ENCODE peak calls at places on chromosomes 16 and 17, in six cellular contexts. One of them, this sample, is unnamed. For H3K4me1, the result is how much of the 10 kb centered on the place peaks cover.

GRCh38 chr16:57800213-57801097 is 1.8 kb downstream of the KIFC3 start:
- DNase-seq in neuronal stem cell: no peak
- DNase-seq in mucosa of descending colon: no peak
- DNase-seq in BE2C: no peak
- DNase-seq in lung: no peak
- DNase-seq in kidney: peak
- DNase-seq in this sample: no peak

GRCh38 chr16:86093801-86094750 is 195.1 kb downstream of the IRF8 start:
- DNase-seq in neuronal stem cell: no peak
- DNase-seq in mucosa of descending colon: no peak
- DNase-seq in BE2C: no peak
- DNase-seq in lung: no peak
- DNase-seq in kidney: peak
- DNase-seq in this sample: no peak

GRCh38 chr17:67570797-67571196 is 146.9 kb upstream of the NOL11 start:
- DNase-seq in neuronal stem cell: no peak
- DNase-seq in mucosa of descending colon: no peak
- DNase-seq in BE2C: no peak
- DNase-seq in lung: no peak
- DNase-seq in kidney: no peak
- DNase-seq in this sample: no peak

GRCh38 chr17:11921296-11921695 is 76.0 kb downstream of the ZNF18 start:
- DNase-seq in neuronal stem cell: no peak
- DNase-seq in mucosa of descending colon: no peak
- DNase-seq in BE2C: no peak
- DNase-seq in lung: no peak
- DNase-seq in kidney: no peak
- DNase-seq in this sample: no peak

GRCh38 chr17:29138991-29139682 is 41.1 kb downstream of the MYO18A start:
- DNase-seq in neuronal stem cell: no peak
- DNase-seq in mucosa of descending colon: peak
- DNase-seq in BE2C: peak
- DNase-seq in lung: no peak
- DNase-seq in kidney: no peak
- DNase-seq in this sample: no peak

GRCh38 chr16:80299416-80299815 is 241.4 kb upstream of the DYNLRB2 start:
- DNase-seq in neuronal stem cell: no peak
- DNase-seq in mucosa of descending colon: peak
- DNase-seq in BE2C: no peak
- DNase-seq in lung: no peak
- DNase-seq in kidney: no peak
- DNase-seq in this sample: no peak

GRCh38 chr17:45995617-45996270 is 3.3 kb upstream of the STH start:
- DNase-seq in neuronal stem cell: no peak
- DNase-seq in mucosa of descending colon: no peak
- DNase-seq in BE2C: no peak
- DNase-seq in lung: no peak
- DNase-seq in kidney: no peak
- DNase-seq in this sample: peak

GRCh38 chr17:10171057-10171456 is 27.3 kb downstream of the GAS7 start:
- DNase-seq in neuronal stem cell: no peak
- DNase-seq in mucosa of descending colon: peak
- DNase-seq in BE2C: no peak
- DNase-seq in lung: no peak
- DNase-seq in kidney: no peak
- DNase-seq in this sample: no peak

GRCh38 chr17:38546396-38546795 is 59.4 kb downstream of the SRCIN1 start:
- DNase-seq in neuronal stem cell: no peak
- DNase-seq in mucosa of descending colon: no peak
- DNase-seq in BE2C: no peak
- DNase-seq in lung: no peak
- DNase-seq in kidney: no peak
- DNase-seq in this sample: no peak

DNA sequence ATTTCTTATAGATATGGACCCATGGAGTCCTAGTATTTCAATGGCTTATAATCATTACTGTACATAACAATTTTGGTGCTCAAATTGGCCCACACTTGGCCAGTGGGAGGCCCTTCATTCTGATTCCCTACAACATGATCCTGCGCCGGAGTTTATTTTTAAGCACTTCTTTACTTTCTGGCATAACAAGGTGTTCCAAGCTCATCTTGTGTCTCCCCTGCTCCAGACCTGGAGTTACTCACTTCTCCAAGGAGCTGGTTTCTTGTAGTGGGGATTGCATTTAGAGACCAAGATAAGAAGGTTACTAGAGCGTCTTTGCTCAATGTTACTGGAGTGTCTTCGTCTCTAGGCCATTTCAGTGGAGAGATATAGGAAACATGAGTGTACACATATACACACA is 87.9 kb downstream of the MSI2 start:
- DNase-seq in neuronal stem cell: no peak
- DNase-seq in mucosa of descending colon: no peak
- DNase-seq in BE2C: no peak
- DNase-seq in lung: no peak
- DNase-seq in kidney: no peak
- DNase-seq in this sample: no peak
- H3K4me1 ChIP-seq in neuronal stem cell: under half
- H3K4me1 ChIP-seq in mucosa of descending colon: under half
- H3K4me1 ChIP-seq in BE2C: under half
- H3K4me1 ChIP-seq in lung: under half
- H3K4me1 ChIP-seq in kidney: under half
- H3K4me1 ChIP-seq in this sample: under half

GRCh38 chr17:8123695-8124349 is at the start of gene HES7:
- DNase-seq in neuronal stem cell: peak
- DNase-seq in mucosa of descending colon: peak
- DNase-seq in BE2C: peak
- DNase-seq in lung: no peak
- DNase-seq in kidney: peak
- DNase-seq in this sample: peak
- H3K4me1 ChIP-seq in neuronal stem cell: under half
- H3K4me1 ChIP-seq in mucosa of descending colon: half or more
- H3K4me1 ChIP-seq in BE2C: under half
- H3K4me1 ChIP-seq in lung: under half
- H3K4me1 ChIP-seq in kidney: under half
- H3K4me1 ChIP-seq in this sample: under half

GRCh38 chr17:30220414-30220813 is 15.1 kb downstream of the SLC6A4 start:
- DNase-seq in neuronal stem cell: no peak
- DNase-seq in mucosa of descending colon: no peak
- DNase-seq in BE2C: no peak
- DNase-seq in lung: no peak
- DNase-seq in kidney: no peak
- DNase-seq in this sample: no peak
- H3K4me1 ChIP-seq in neuronal stem cell: under half
- H3K4me1 ChIP-seq in mucosa of descending colon: under half
- H3K4me1 ChIP-seq in BE2C: under half
- H3K4me1 ChIP-seq in lung: under half
- H3K4me1 ChIP-seq in kidney: under half
- H3K4me1 ChIP-seq in this sample: under half

DNA sequence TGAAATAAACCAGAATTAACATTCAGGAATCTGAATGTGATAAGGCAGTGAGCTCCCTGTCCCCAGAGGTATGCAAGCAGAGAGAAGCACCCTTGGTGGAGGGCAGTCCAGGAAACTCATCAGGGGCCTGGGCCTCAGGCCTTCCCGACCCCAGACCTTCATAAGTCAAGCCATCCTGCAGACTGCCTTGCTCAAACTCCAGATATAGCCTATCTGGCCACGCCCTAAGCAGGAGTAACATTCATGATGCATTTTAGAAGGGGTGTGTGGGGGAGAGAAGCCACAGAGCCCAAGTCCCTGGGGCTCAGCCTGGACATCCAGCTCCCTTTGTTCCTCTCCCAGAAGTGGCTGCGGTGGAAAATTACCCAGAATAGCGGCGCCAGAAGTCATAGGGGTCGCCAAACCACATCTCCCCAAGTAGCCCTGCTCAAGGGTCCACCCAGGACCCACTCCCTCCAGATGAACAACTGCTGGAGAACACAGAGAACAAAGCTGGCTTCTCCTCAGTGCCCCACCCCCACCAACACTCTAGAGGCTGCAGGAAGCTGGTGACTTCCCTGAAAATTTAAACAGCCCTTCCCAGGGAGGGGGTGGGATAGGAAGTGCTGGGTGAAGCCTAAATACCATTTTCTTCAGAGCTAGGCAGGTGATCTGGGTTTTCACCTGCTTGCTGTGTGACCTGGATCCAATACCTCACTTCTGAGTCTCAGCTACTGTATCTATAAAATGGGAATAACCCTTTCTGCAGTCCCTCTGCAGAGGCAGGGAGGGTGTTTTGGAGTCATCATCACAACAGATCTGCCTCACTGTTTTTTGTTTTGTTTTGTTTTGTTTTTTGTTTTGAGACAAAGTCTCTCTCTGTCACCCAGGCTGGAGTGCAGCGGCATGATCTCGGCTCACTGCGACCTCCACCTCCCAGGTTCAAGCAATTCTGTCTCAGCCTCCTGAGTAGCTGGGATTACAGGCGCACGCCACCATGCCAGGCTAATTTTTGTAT is 1.5 kb upstream of the SREBF1 start:
- DNase-seq in neuronal stem cell: no peak
- DNase-seq in mucosa of descending colon: peak
- DNase-seq in BE2C: no peak
- DNase-seq in lung: peak
- DNase-seq in kidney: peak
- DNase-seq in this sample: peak
- H3K4me1 ChIP-seq in neuronal stem cell: under half
- H3K4me1 ChIP-seq in mucosa of descending colon: half or more
- H3K4me1 ChIP-seq in BE2C: under half
- H3K4me1 ChIP-seq in lung: under half
- H3K4me1 ChIP-seq in kidney: under half
- H3K4me1 ChIP-seq in this sample: half or more

GRCh38 chr17:59666235-59666634 is 41.0 kb downstream of the PTRH2 start:
- DNase-seq in neuronal stem cell: no peak
- DNase-seq in mucosa of descending colon: peak
- DNase-seq in BE2C: no peak
- DNase-seq in lung: no peak
- DNase-seq in kidney: no peak
- DNase-seq in this sample: no peak

GRCh38 chr17:59669944-59670343 is 37.3 kb downstream of the PTRH2 start:
- DNase-seq in neuronal stem cell: no peak
- DNase-seq in mucosa of descending colon: no peak
- DNase-seq in BE2C: no peak
- DNase-seq in lung: no peak
- DNase-seq in kidney: no peak
- DNase-seq in this sample: no peak

GRCh38 chr17:59671386-59671785 is 35.8 kb downstream of the PTRH2 start:
- DNase-seq in neuronal stem cell: no peak
- DNase-seq in mucosa of descending colon: no peak
- DNase-seq in BE2C: no peak
- DNase-seq in lung: no peak
- DNase-seq in kidney: no peak
- DNase-seq in this sample: no peak

GRCh38 chr17:59669411-59669810 is 37.8 kb downstream of the PTRH2 start:
- DNase-seq in neuronal stem cell: no peak
- DNase-seq in mucosa of descending colon: no peak
- DNase-seq in BE2C: no peak
- DNase-seq in lung: no peak
- DNase-seq in kidney: no peak
- DNase-seq in this sample: no peak

DNA sequence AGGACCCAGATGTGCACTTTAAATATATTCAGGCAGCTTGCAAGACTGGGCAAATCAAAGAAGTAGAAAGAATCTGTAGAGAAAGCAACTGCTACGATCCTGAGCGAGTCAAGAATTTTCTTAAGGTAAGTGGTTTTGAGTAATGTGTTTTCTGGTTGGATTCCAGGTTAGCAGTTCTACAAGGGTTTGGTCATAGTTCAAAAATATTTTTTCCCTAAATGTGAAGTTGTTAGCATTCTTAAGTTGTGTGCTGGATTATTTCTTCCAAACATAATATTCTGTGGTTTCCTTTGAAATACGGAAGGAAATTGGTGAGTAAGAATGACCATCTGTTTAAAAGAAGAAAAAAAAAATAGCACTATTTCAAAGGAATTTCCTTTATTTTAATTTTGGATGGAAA is 38.4 kb downstream of the PTRH2 start:
- DNase-seq in neuronal stem cell: no peak
- DNase-seq in mucosa of descending colon: no peak
- DNase-seq in BE2C: no peak
- DNase-seq in lung: no peak
- DNase-seq in kidney: no peak
- DNase-seq in this sample: peak
- H3K4me1 ChIP-seq in neuronal stem cell: under half
- H3K4me1 ChIP-seq in mucosa of descending colon: half or more
- H3K4me1 ChIP-seq in BE2C: under half
- H3K4me1 ChIP-seq in lung: under half
- H3K4me1 ChIP-seq in kidney: under half
- H3K4me1 ChIP-seq in this sample: half or more

GRCh38 chr17:74740641-74741387 is 3.8 kb downstream of the RAB37 start:
- DNase-seq in neuronal stem cell: no peak
- DNase-seq in mucosa of descending colon: no peak
- DNase-seq in BE2C: no peak
- DNase-seq in lung: no peak
- DNase-seq in kidney: no peak
- DNase-seq in this sample: peak
- H3K4me1 ChIP-seq in neuronal stem cell: under half
- H3K4me1 ChIP-seq in mucosa of descending colon: under half
- H3K4me1 ChIP-seq in BE2C: under half
- H3K4me1 ChIP-seq in lung: under half
- H3K4me1 ChIP-seq in kidney: under half
- H3K4me1 ChIP-seq in this sample: under half

DNA sequence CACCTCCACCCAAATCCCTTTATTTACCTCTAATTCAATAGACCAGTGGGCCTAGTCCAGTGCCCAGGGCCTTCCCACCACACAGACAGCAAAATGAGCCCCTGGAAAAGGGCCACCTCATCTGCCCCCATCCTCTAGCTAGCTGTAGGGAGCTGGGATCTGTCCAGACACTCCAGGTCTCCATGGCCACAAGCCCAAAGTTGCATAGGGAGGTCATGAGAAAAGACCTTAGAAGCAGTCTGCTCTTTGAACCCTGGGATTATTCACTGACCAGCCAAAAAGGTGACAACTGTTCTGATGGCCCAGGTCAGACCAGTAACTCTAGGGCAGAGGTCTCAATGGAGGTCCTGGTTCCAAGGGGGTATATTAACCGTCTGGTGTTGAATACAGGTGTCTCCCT is 2.0 kb downstream of the CUEDC1 start:
- DNase-seq in neuronal stem cell: no peak
- DNase-seq in mucosa of descending colon: no peak
- DNase-seq in BE2C: no peak
- DNase-seq in lung: no peak
- DNase-seq in kidney: no peak
- DNase-seq in this sample: peak
- H3K4me1 ChIP-seq in neuronal stem cell: under half
- H3K4me1 ChIP-seq in mucosa of descending colon: under half
- H3K4me1 ChIP-seq in BE2C: under half
- H3K4me1 ChIP-seq in lung: under half
- H3K4me1 ChIP-seq in kidney: under half
- H3K4me1 ChIP-seq in this sample: half or more